ENCODE peak calls at places on chromosomes 12 and 14, in five cellular contexts. K is lung, C is heart right ventricle, F is lower leg skin, N is mammary epithelial cell. B is an unnamed sample.

GRCh38 chr14:64569108-64570045 is 19.6 kb downstream of the PPP1R36 start:
- DNase-seq in K (peak), C (peak), F (peak), N (peak), B (no peak)

GRCh38 chr14:22549981-22550670 is 38.9 kb downstream of the DAD1 start:
- DNase-seq in K (no peak), C (no peak), F (no peak), N (no peak), B (no peak)

GRCh38 chr14:90060312-90060964 is 1.4 kb upstream of the KCNK13 start:
- DNase-seq in K (no peak), C (peak), F (peak), N (peak), B (no peak)

GRCh38 chr14:103007555-103007954 is 49.8 kb downstream of the CDC42BPB start:
- DNase-seq in K (no peak), C (peak), F (no peak), N (no peak), B (no peak)

GRCh38 chr12:10189653-10190052 is 10.8 kb downstream of the TMEM52B start:
- DNase-seq in K (no peak), C (peak), F (no peak), N (no peak), B (no peak)

GRCh38 chr12:117093918-117094630 is 5.1 kb downstream of the TESC start:
- DNase-seq in K (no peak), C (no peak), F (no peak), N (no peak), B (no peak)

GRCh38 chr14:68924392-68925158 is 54.5 kb downstream of the ACTN1 start:
- DNase-seq in K (no peak), C (peak), F (no peak), N (no peak), B (no peak)

GRCh38 chr12:53078425-53079225 is 565 bp downstream of the SPRYD3 start:
- DNase-seq in K (no peak), C (no peak), F (no peak), N (peak), B (no peak)

GRCh38 chr12:51004504-51004903 is 21.7 kb downstream of the SLC11A2 start:
- DNase-seq in K (no peak), C (no peak), F (no peak), N (no peak), B (no peak)

GRCh38 chr14:67137744-67138371 is 51.4 kb upstream of the GARIN2 start:
- DNase-seq in K (no peak), C (no peak), F (no peak), N (peak), B (no peak)

GRCh38 chr12:53231859-53232640 is at the start of gene RARG:
- DNase-seq in K (peak), C (peak), F (peak), N (peak), B (peak)

GRCh38 chr14:76081642-76082041 is 70.1 kb upstream of the GPATCH2L start:
- DNase-seq in K (no peak), C (no peak), F (no peak), N (no peak), B (no peak)

GRCh38 chr12:104063712-104064030 is 660 bp upstream of the HCFC2 start:
- DNase-seq in K (no peak), C (no peak), F (peak), N (no peak), B (no peak)

GRCh38 chr12:21296751-21297406 is 37.8 kb downstream of the SLCO1A2 start:
- DNase-seq in K (no peak), C (no peak), F (no peak), N (peak), B (no peak)

GRCh38 chr12:109162551-109162950 is 46.2 kb downstream of the ACACB start:
- DNase-seq in K (no peak), C (no peak), F (no peak), N (no peak), B (no peak)

GRCh38 chr12:50505945-50506344 is 1.2 kb downstream of the DIP2B start:
- DNase-seq in K (peak), C (no peak), F (no peak), N (peak), B (no peak)

GRCh38 chr14:65502676-65503124 is 90.2 kb downstream of the FUT8 start:
- DNase-seq in K (no peak), C (no peak), F (no peak), N (peak), B (no peak)

GRCh38 chr14:56194062-56194461 is 75.9 kb downstream of the PELI2 start:
- DNase-seq in K (no peak), C (no peak), F (no peak), N (no peak), B (peak)

GRCh38 chr14:33972522-33973162 is 21.8 kb upstream of the EGLN3 start:
- DNase-seq in K (no peak), C (no peak), F (no peak), N (no peak), B (no peak)

GRCh38 chr14:102593841-102594170 is 1.4 kb downstream of the RCOR1 start:
- DNase-seq in K (no peak), C (no peak), F (no peak), N (no peak), B (no peak)

GRCh38 chr14:64541261-64541970 is 875 bp downstream of the HSPA2 start:
- DNase-seq in K (no peak), C (no peak), F (peak), N (no peak), B (no peak)

GRCh38 chr14:94598816-94599655 is 13.2 kb upstream of the SERPINA3 start:
- DNase-seq in K (peak), C (peak), F (peak), N (peak), B (no peak)

GRCh38 chr12:108403952-108404351 is 64.8 kb upstream of the CMKLR1 start:
- DNase-seq in K (no peak), C (no peak), F (no peak), N (no peak), B (peak)

GRCh38 chr14:53874704-53875103 is 81.9 kb downstream of the BMP4 start:
- DNase-seq in K (no peak), C (peak), F (no peak), N (no peak), B (no peak)

GRCh38 chr14:34582117-34582680 is 42.7 kb upstream of the EAPP start:
- DNase-seq in K (no peak), C (no peak), F (peak), N (no peak), B (no peak)

GRCh38 chr14:65838565-65838964 is 426.0 kb downstream of the FUT8 start:
- DNase-seq in K (no peak), C (no peak), F (no peak), N (no peak), B (no peak)

GRCh38 chr14:79111963-79112362 is 941.8 kb downstream of the NRXN3 start:
- DNase-seq in K (no peak), C (no peak), F (no peak), N (no peak), B (no peak)

GRCh38 chr14:97854918-97855317 is 1057.7 kb downstream of the VRK1 start:
- DNase-seq in K (no peak), C (no peak), F (no peak), N (no peak), B (no peak)

GRCh38 chr12:96719671-96720362 is 187.2 kb upstream of the NEDD1 start:
- DNase-seq in K (no peak), C (no peak), F (no peak), N (peak), B (peak)

DNA sequence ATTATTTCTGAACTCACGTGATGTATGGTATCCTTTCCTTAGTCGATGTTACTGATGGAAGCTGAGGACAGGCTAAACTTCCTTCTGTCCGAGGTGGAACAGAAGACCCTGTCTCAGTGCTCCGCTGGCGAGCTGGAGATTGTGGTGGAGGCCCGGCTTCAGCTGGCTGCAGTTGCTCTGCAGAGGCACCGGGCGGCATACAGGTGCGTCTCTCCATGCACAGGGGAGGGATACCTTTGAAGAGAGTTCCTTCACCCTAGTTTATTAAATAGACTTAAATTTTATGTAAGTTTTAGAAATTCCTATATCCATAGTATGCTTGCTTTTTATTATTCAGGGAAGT is 186.7 kb upstream of the NEDD1 start:
- DNase-seq in K (no peak), C (no peak), F (no peak), N (peak), B (peak)
- H3K4me3 ChIP-seq in K (no peak), C (peak), F (no peak), N (peak), B (peak)

DNA sequence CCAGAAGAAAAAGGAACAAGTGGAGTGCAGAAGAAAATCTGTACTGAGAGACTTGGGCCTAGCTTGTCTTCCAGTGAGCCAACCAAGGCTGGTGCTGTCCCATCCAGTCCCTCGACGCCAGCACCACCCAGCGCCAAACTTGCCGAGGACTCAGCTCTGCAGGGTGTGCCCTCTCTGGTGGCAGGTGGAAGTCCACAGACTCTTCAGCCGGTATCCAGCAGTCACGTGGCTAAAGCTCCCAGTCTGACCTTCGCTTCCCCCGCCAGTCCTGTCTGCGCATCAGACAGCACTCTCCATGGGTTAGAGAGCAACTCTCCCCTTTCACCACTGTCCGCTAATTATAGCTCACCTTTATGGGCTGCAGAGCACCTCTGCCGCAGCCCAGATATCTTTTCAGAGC is 15.6 kb downstream of the CIPC start:
- DNase-seq in K (no peak), C (peak), F (peak), N (no peak), B (no peak)
- TF ChIP-seq CTCF in K (no peak), C (peak), F (no peak), N (no peak), B (no peak)

GRCh38 chr12:11861864-11862600 is 208.7 kb upstream of the BCL2L14 start:
- DNase-seq in K (no peak), C (no peak), F (no peak), N (no peak), B (no peak)
- H3K4me3 ChIP-seq in K (no peak), C (no peak), F (no peak), N (no peak), B (no peak)

GRCh38 chr14:99275222-99275584 is 3.2 kb upstream of the BCL11B start:
- DNase-seq in K (no peak), C (no peak), F (no peak), N (no peak), B (no peak)

GRCh38 chr14:99273724-99274345 is 1.8 kb upstream of the BCL11B start:
- DNase-seq in K (no peak), C (no peak), F (peak), N (peak), B (no peak)

GRCh38 chr14:99273025-99273723 is 1.2 kb upstream of the BCL11B start:
- DNase-seq in K (no peak), C (no peak), F (peak), N (peak), B (peak)

GRCh38 chr14:99276482-99276881 is 4.5 kb upstream of the BCL11B start:
- DNase-seq in K (no peak), C (no peak), F (no peak), N (no peak), B (no peak)

GRCh38 chr14:99274346-99275221 is 2.6 kb upstream of the BCL11B start:
- DNase-seq in K (no peak), C (peak), F (peak), N (peak), B (peak)
- TF ChIP-seq CTCF in K (no peak), C (no peak), F (no peak), N (peak), B (peak)

DNA sequence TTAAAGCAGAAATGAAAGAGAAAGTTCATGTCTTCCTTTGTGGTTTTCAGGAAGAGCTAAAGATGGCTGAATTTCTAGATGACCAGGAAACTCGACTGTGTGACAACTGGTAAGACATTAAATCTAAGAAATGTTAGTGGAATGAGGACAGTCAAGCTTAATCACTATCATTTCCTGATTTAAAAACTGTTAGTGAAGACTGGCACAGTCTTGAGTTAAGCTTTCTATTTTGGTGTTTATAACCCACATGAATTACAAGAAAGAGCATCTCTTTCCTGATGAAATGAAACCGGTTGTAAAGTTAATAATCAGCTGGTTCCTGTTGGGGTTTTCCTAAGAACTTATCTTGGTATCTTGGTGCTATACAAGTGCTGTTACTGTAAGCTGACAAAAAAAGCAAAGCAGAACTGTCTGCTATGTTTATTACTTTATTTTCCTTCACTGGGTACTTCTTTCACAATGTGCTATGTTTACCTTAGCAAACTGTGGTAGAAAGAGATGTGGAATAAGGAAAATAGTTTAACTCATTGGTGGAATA is 5.2 kb downstream of the TRAFD1 start:
- DNase-seq in K (no peak), C (no peak), F (no peak), N (no peak), B (no peak)
- H3K4me3 ChIP-seq in K (no peak), C (peak), F (no peak), N (no peak), B (peak)

DNA sequence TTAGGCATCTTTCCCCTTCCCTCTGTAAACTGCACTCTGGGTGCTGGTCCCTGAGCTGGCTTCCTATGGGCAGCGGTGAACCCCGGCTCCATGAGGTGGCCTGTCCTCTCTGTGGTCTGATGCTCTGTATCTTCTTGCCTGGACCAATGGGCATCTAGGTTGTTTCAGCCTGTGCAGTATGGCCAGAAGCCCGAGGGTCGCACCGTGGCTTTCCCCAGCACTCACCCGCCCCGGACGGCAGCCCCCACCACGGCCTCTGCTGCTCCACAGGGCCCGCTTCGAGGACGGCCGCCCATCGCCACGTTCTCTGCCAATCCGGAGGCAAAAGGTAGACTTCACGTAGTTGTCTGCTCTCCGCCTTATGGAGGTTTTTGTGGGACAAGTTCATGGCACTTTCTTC is 70.1 kb downstream of the EP400 start:
- DNase-seq in K (no peak), C (no peak), F (no peak), N (no peak), B (no peak)
- TF ChIP-seq CTCF in K (no peak), C (no peak), F (no peak), N (no peak), B (no peak)

GRCh38 chr12:70920251-70920851 is at the start of gene PTPRR:
- DNase-seq in K (no peak), C (no peak), F (no peak), N (no peak), B (no peak)
- H3K4me3 ChIP-seq in K (no peak), C (no peak), F (no peak), N (no peak), B (no peak)

GRCh38 chr12:57280234-57281062 is 29.5 kb upstream of the STAC3 start:
- DNase-seq in K (peak), C (no peak), F (no peak), N (peak), B (peak)

GRCh38 chr12:57272337-57273151 is 21.6 kb upstream of the STAC3 start:
- DNase-seq in K (no peak), C (peak), F (no peak), N (no peak), B (no peak)

GRCh38 chr12:57278465-57279453 is 27.8 kb upstream of the STAC3 start:
- DNase-seq in K (no peak), C (no peak), F (no peak), N (no peak), B (no peak)

GRCh38 chr12:57273516-57273915 is 22.5 kb upstream of the STAC3 start:
- DNase-seq in K (no peak), C (no peak), F (no peak), N (no peak), B (no peak)

GRCh38 chr12:57276935-57277563 is 26.1 kb upstream of the STAC3 start:
- DNase-seq in K (no peak), C (no peak), F (no peak), N (peak), B (peak)
- TF ChIP-seq CTCF in K (no peak), C (peak), F (no peak), N (peak), B (peak)

GRCh38 chr12:29317556-29318363 is 63.2 kb downstream of the ERGIC2 start:
- DNase-seq in K (no peak), C (peak), F (no peak), N (peak), B (peak)
- H3K4me3 ChIP-seq in K (no peak), C (peak), F (no peak), N (no peak), B (no peak)